ENCODE peak calls at places on chromosomes 6 and 20, in ten cellular contexts. L is heart left ventricle, K is transverse colon, O is foreskin fibroblast, N is small intestine, F is stomach, V is fibroblast of mammary gland, M is fibroblast of lung, A is body of pancreas, P is IMR-90. X is an unnamed sample.

GRCh38 chr20:35055445-35056276 is 36.9 kb downstream of the TRPC4AP start:
- DNase-seq in K (no peak), A (no peak), M (peak; percentile 60), N (no peak), L (no peak), V (no peak), O (no peak), F (no peak), P (peak; percentile 38), X (no peak)

GRCh38 chr20:26354521-26354920 is 657.9 kb upstream of the ZNF337 start:
- DNase-seq in O (no peak), N (no peak), L (no peak), K (no peak), P (no peak), V (no peak), A (no peak), F (no peak), M (no peak), X (no peak)

GRCh38 chr6:34248727-34249468 is at the start of gene SMIM29:
- DNase-seq in K (peak; percentile 98), F (peak; percentile 97), A (peak; percentile 97), L (peak; percentile 97), P (peak; percentile 91), O (peak; percentile 95), M (peak; percentile 90), N (peak; percentile 98), V (peak; percentile 92), X (peak; percentile 80)

GRCh38 chr6:52213127-52213526 is 27.0 kb downstream of the IL17A start:
- DNase-seq in K (no peak), A (no peak), N (no peak), M (no peak), F (no peak), V (no peak), P (no peak), L (no peak), O (no peak), X (no peak)

GRCh38 chr20:46261456-46262253 is 46.6 kb downstream of the CDH22 start:
- DNase-seq in O (no peak), K (no peak), A (no peak), V (no peak), N (no peak), F (no peak), P (no peak), M (no peak), L (no peak), X (no peak)

GRCh38 chr6:29926795-29927427 is 15.4 kb upstream of the HLA-A start:
- DNase-seq in L (peak; percentile 76), V (peak; percentile 51), A (peak; percentile 65), M (peak; percentile 31), N (peak; percentile 91), P (peak; percentile 73), O (peak; percentile 61), K (peak; percentile 84), F (peak; percentile 84), X (no peak)

GRCh38 chr20:59698598-59698997 is 94.3 kb downstream of the PHACTR3 start:
- DNase-seq in N (no peak), O (no peak), V (no peak), A (no peak), P (no peak), M (no peak), F (no peak), K (no peak), L (no peak), X (no peak)

GRCh38 chr6:11093591-11094410 is at the start of gene SMIM13:
- DNase-seq in A (peak; percentile 98), F (peak; percentile 98), K (peak; percentile 98), N (peak; percentile 98), V (peak; percentile 97), L (peak; percentile 98), M (peak; percentile 98), O (peak; percentile 99), P (peak; percentile 98), X (peak; percentile 94)

GRCh38 chr20:25081065-25081729 is 744 bp downstream of the VSX1 start:
- DNase-seq in K (no peak), N (no peak), A (peak; percentile 34), F (peak; percentile 28), P (no peak), M (no peak), L (no peak), O (no peak), V (no peak), X (no peak)

GRCh38 chr6:105901583-105901982 is 184.6 kb upstream of the PRDM1 start:
- DNase-seq in L (no peak), V (no peak), O (no peak), P (no peak), N (no peak), F (no peak), A (no peak), M (no peak), K (no peak), X (peak; percentile 73)

GRCh38 chr20:19964289-19965263 is 52.6 kb upstream of the NAA20 start:
- DNase-seq in N (peak; percentile 32), M (peak; percentile 86), P (peak; percentile 97), L (no peak), K (peak; percentile 53), O (peak; percentile 91), V (peak; percentile 97), A (peak; percentile 80), F (peak; percentile 54), X (peak; percentile 86)
- H3K4me3 ChIP-seq in N (no peak overlapping the region), M (no peak overlapping the region), P (no peak overlapping the region), L (no peak overlapping the region), K (no peak overlapping the region), O (no peak overlapping the region), V (no peak overlapping the region), A (no peak overlapping the region), F (no peak overlapping the region), X (no peak overlapping the region)

GRCh38 chr6:22326500-22326899 is 29.7 kb upstream of the PRL start:
- DNase-seq in N (no peak), L (no peak), V (no peak), M (no peak), F (no peak), K (no peak), O (no peak), A (no peak), P (no peak), X (no peak)
- H3K4me3 ChIP-seq in N (no peak overlapping the region), L (no peak overlapping the region), V (no peak overlapping the region), M (no peak overlapping the region), F (no peak overlapping the region), K (no peak overlapping the region), O (no peak overlapping the region), A (no peak overlapping the region), P (no peak overlapping the region), X (no peak overlapping the region)

GRCh38 chr6:3797231-3798200 is 46.0 kb upstream of the PXDC1 start:
- DNase-seq in M (peak; percentile 94), O (peak; percentile 48), P (peak; percentile 79), L (no peak), V (peak; percentile 39), K (no peak), N (no peak), A (no peak), F (no peak), X (no peak)
- H3K4me3 ChIP-seq in M (no peak overlapping the region), O (no peak overlapping the region), P (peak overlapping the region; percentile 8), L (no peak overlapping the region), V (no peak overlapping the region), K (no peak overlapping the region), N (no peak overlapping the region), A (no peak overlapping the region), F (no peak overlapping the region), X (no peak overlapping the region)

GRCh38 chr6:45663181-45664180 is 285.7 kb upstream of the SUPT3H start:
- DNase-seq in P (no peak), N (no peak), F (no peak), M (peak; percentile 48), O (peak; percentile 47), V (no peak), A (no peak), L (peak; percentile 13), K (peak; percentile 21), X (no peak)
- H3K4me3 ChIP-seq in P (peak overlapping the region; percentile 19), N (no peak overlapping the region), F (peak overlapping the region; percentile 24), M (peak overlapping the region; percentile 47), O (no peak overlapping the region), V (no peak overlapping the region), A (no peak overlapping the region), L (peak overlapping the region; percentile 43), K (peak overlapping the region; percentile 18), X (no peak overlapping the region)

GRCh38 chr6:107985701-107986100 is 27.7 kb upstream of the SEC63 start:
- DNase-seq in K (no peak), L (no peak), N (no peak), O (no peak), M (no peak), A (no peak), P (no peak), F (no peak), V (no peak), X (no peak)
- H3K4me3 ChIP-seq in K (no peak overlapping the region), L (no peak overlapping the region), N (no peak overlapping the region), O (no peak overlapping the region), M (no peak overlapping the region), A (no peak overlapping the region), P (no peak overlapping the region), F (no peak overlapping the region), V (no peak overlapping the region), X (no peak overlapping the region)